ENCODE peak calls at places on chromosomes 1 and 21, in five cellular contexts. S, O, Y, T and J are unnamed samples.

GRCh38 chr1:207020016-207020708 is 12.4 kb downstream of the C1orf116 start:
- DNase-seq in S (no peak), O (no peak), Y (no peak), T (no peak), J (no peak)

GRCh38 chr21:44552136-44552535 is 831 bp upstream of the KRTAP10-2 start:
- DNase-seq in S (no peak), O (no peak), Y (no peak), T (no peak), J (no peak)

GRCh38 chr1:73947009-73947408 is 251.0 kb downstream of the LRRIQ3 start:
- DNase-seq in S (peak; percentile 3), O (no peak), Y (no peak), T (no peak), J (no peak)

GRCh38 chr1:195754874-195755273 is 853.4 kb downstream of the KCNT2 start:
- DNase-seq in S (no peak), O (no peak), Y (peak; percentile 0), T (no peak), J (no peak)

GRCh38 chr1:67570473-67571143 is 114.4 kb upstream of the GADD45A start:
- DNase-seq in S (no peak), O (peak; percentile 68), Y (peak; percentile 91), T (no peak), J (no peak)

GRCh38 chr1:21891621-21892479 is 45.3 kb downstream of the HSPG2 start:
- DNase-seq in S (no peak), O (no peak), Y (no peak), T (no peak), J (no peak)

GRCh38 chr1:71780681-71781080 is 501.7 kb downstream of the NEGR1 start:
- DNase-seq in S (no peak), O (no peak), Y (no peak), T (no peak), J (no peak)

GRCh38 chr1:53450225-53450624 is 9.0 kb upstream of the DMRTB1 start:
- DNase-seq in S (no peak), O (no peak), Y (no peak), T (no peak), J (no peak)

GRCh38 chr1:20678599-20678998 is 17.4 kb upstream of the DDOST start:
- DNase-seq in S (no peak), O (no peak), Y (no peak), T (no peak), J (no peak)

GRCh38 chr1:209675567-209676154 is 449 bp downstream of the G0S2 start:
- DNase-seq in S (no peak), O (no peak), Y (peak; percentile 54), T (no peak), J (peak; percentile 12)

GRCh38 chr1:225695578-225696332 is 42.8 kb upstream of the ENAH start:
- DNase-seq in S (no peak), O (no peak), Y (no peak), T (no peak), J (no peak)

GRCh38 chr1:24742090-24742938 is 2.9 kb upstream of the CLIC4 start:
- DNase-seq in S (no peak), O (no peak), Y (peak; percentile 86), T (no peak), J (no peak)

GRCh38 chr1:44536357-44536756 is 131.3 kb downstream of the RNF220 start:
- DNase-seq in S (no peak), O (no peak), Y (no peak), T (no peak), J (no peak)

GRCh38 chr1:8061210-8061609 is 35.1 kb upstream of the ERRFI1 start:
- DNase-seq in S (peak; percentile 56), O (no peak), Y (peak; percentile 93), T (no peak), J (no peak)

GRCh38 chr1:229241390-229241789 is 29.5 kb upstream of the RAB4A start:
- DNase-seq in S (no peak), O (no peak), Y (no peak), T (no peak), J (no peak)

GRCh38 chr1:18535391-18536210 is 54.9 kb downstream of the KLHDC7A start:
- DNase-seq in S (peak; percentile 79), O (no peak), Y (no peak), T (no peak), J (no peak)

GRCh38 chr1:16226129-16226494 is 10.9 kb downstream of the CPLANE2 start:
- DNase-seq in S (no peak), O (no peak), Y (no peak), T (no peak), J (no peak)

GRCh38 chr1:15836772-15837669 is 10.5 kb upstream of the SPEN start:
- DNase-seq in S (peak; percentile 29), O (no peak), Y (no peak), T (no peak), J (no peak)

GRCh38 chr1:225253784-225254183 is 174.1 kb downstream of the LBR start:
- DNase-seq in S (no peak), O (no peak), Y (peak; percentile 10), T (no peak), J (no peak)

GRCh38 chr1:3695326-3696217 is 43.3 kb downstream of the TP73 start:
- DNase-seq in S (peak; percentile 31), O (no peak), Y (peak; percentile 45), T (no peak), J (peak; percentile 70)

GRCh38 chr1:48870596-48870995 is 93.9 kb upstream of the BEND5 start:
- DNase-seq in S (no peak), O (no peak), Y (peak; percentile 35), T (no peak), J (peak; percentile 4)

GRCh38 chr1:11882814-11883538 is 24.2 kb upstream of the NPPB start:
- DNase-seq in S (peak; percentile 85), O (no peak), Y (peak; percentile 50), T (no peak), J (no peak)

GRCh38 chr1:116261227-116261626 is 111.8 kb upstream of the ATP1A1 start:
- DNase-seq in S (no peak), O (no peak), Y (peak; percentile 81), T (no peak), J (no peak)

GRCh38 chr1:175209493-175209921 is 16.9 kb upstream of the KIAA0040 start:
- DNase-seq in S (no peak), O (no peak), Y (no peak), T (no peak), J (no peak)
- TF ChIP-seq CTCF in S (no peak), O (no peak), Y (no peak), T (no peak), J (no peak)

DNA sequence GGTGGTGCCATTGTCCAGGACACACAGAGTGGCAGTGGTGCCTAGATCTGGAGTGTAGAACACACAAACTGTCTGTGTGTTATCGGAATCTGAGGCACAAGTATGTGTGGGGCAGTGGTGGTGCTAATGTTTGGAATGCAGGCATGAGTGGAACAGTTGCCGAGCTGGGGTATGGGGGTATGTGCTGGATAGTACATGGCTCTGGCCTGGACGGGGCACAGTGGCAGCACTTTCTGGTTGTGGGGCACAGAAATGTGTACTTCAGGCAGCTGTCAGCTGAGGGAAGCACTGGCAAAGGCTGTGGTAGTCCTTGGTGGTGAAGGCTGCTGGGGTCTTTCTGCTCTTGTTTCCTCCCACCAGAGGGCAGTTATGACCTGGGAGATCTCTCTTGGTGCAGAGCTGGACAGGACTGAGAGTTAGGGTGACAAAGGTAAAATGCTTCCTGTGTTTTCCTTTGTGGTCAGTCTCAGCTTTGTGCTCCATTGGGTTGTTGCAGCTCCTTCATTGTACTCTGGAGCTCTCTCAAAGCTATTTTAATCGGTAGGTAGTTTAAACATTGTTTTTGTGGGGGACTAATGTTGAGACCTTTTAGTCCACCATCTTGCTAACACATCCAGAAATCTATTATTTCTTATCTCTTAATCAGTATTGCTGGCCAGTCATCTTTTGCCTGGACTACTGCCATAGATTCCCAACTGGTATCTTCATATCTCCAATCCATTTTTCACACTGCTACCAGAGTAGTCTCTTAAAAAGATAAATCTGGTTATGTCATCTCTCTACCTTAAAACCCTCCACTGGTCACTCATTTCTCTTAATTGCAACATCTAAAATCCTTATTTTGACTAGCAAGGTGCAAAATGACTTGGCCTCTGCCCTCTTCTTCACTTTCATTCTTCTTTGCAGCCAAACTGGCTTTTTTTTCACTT is 83.9 kb upstream of the NBPF4 start:
- DNase-seq in S (no peak), O (no peak), Y (no peak), T (no peak), J (no peak)
- TF ChIP-seq CTCF in S (no peak), O (peak; percentile 2), Y (no peak), T (no peak), J (peak; percentile 30)

GRCh38 chr1:14780271-14780670 is 181.8 kb downstream of the KAZN start:
- DNase-seq in S (no peak), O (no peak), Y (peak; percentile 50), T (peak; percentile 32), J (no peak)

GRCh38 chr1:14783592-14783886 is 185.1 kb downstream of the KAZN start:
- DNase-seq in S (no peak), O (no peak), Y (no peak), T (no peak), J (no peak)

GRCh38 chr1:14784790-14785773 is 186.6 kb downstream of the KAZN start:
- DNase-seq in S (no peak), O (no peak), Y (no peak), T (no peak), J (no peak)

GRCh38 chr1:14781811-14782210 is 183.3 kb downstream of the KAZN start:
- DNase-seq in S (no peak), O (no peak), Y (no peak), T (no peak), J (no peak)

GRCh38 chr1:14782741-14783591 is 184.5 kb downstream of the KAZN start:
- DNase-seq in S (no peak), O (no peak), Y (no peak), T (no peak), J (no peak)
- TF ChIP-seq CTCF in S (no peak), O (peak; percentile 18), Y (peak; percentile 20), T (no peak), J (peak; percentile 26)

GRCh38 chr1:186682721-186683120 is 2.5 kb upstream of the PTGS2 start:
- DNase-seq in S (no peak), O (no peak), Y (peak; percentile 70), T (no peak), J (no peak)
- TF ChIP-seq CTCF in S (no peak), O (peak; percentile 12), Y (peak; percentile 35), T (no peak), J (no peak)

GRCh38 chr21:29164330-29164942 is 34.0 kb downstream of the MAP3K7CL start:
- DNase-seq in S (no peak), O (peak; percentile 67), Y (peak; percentile 90), T (no peak), J (no peak)
- TF ChIP-seq CTCF in S (peak; percentile 10), O (peak; percentile 73), Y (peak; percentile 79), T (no peak), J (peak; percentile 76)